ENCODE peak calls at places on chromosome 20, in four cellular contexts. U is WTC11, W is SK-N-SH, I is K562. L is an unnamed sample.

GRCh38 chr20:36435799-36436541 is 105.3 kb upstream of the MYL9 start:
- DNase-seq in W (peak; percentile 88), I (peak; percentile 99), U (peak; percentile 99), L (peak; percentile 50)

GRCh38 chr20:53077373-53078205 is 105.4 kb downstream of the TSHZ2 start:
- DNase-seq in I (no peak), W (no peak), U (no peak), L (peak; percentile 94)

GRCh38 chr20:58374027-58374850 is 14.8 kb upstream of the VAPB start:
- DNase-seq in W (no peak), U (peak; percentile 28), I (peak; percentile 66), L (peak; percentile 53)

GRCh38 chr20:15359056-15359455 is 1021.6 kb upstream of the FLRT3 start:
- DNase-seq in W (no peak), I (no peak), U (no peak), L (no peak)

GRCh38 chr20:57048027-57048869 is 218.2 kb downstream of the BMP7 start:
- DNase-seq in W (peak; percentile 63), U (peak; percentile 76), I (peak; percentile 66), L (peak; percentile 35)

GRCh38 chr20:25484911-25485511 is 77.5 kb downstream of the GINS1 start:
- DNase-seq in W (no peak), I (no peak), U (no peak), L (no peak)

GRCh38 chr20:25258463-25258805 is 10.5 kb downstream of the PYGB start:
- DNase-seq in U (no peak), I (no peak), W (no peak), L (no peak)

GRCh38 chr20:62678553-62678952 is 30.1 kb upstream of the NTSR1 start:
- DNase-seq in W (no peak), U (no peak), I (no peak), L (no peak)

GRCh38 chr20:48933017-48933766 is 11.7 kb downstream of the ARFGEF2 start:
- DNase-seq in W (no peak), I (no peak), U (no peak), L (no peak)

GRCh38 chr20:12722096-12722495 is 286.7 kb upstream of the SPTLC3 start:
- DNase-seq in W (no peak), U (no peak), I (no peak), L (no peak)

GRCh38 chr20:42936482-42936881 is 253.2 kb downstream of the PTPRT start:
- DNase-seq in I (no peak), W (no peak), U (no peak), L (no peak)

GRCh38 chr20:362271-363254 is 15.7 kb downstream of the NRSN2 start:
- DNase-seq in I (peak; percentile 69), U (peak; percentile 57), W (peak; percentile 74), L (peak; percentile 99)

GRCh38 chr20:59640267-59640666 is 35.9 kb downstream of the PHACTR3 start:
- DNase-seq in I (no peak), U (no peak), W (no peak), L (no peak)

GRCh38 chr20:19121463-19121862 is 91.0 kb upstream of the SLC24A3 start:
- DNase-seq in I (no peak), U (no peak), W (no peak), L (no peak)

GRCh38 chr20:46009847-46010246 is 1.1 kb downstream of the MMP9 start:
- DNase-seq in W (no peak), I (no peak), U (no peak), L (no peak)

GRCh38 chr20:46012926-46013825 is 4.5 kb downstream of the MMP9 start:
- DNase-seq in U (no peak), I (no peak), W (peak; percentile 46), L (no peak)

GRCh38 chr20:46007671-46008070 is 1.0 kb upstream of the MMP9 start:
- DNase-seq in W (no peak), U (no peak), I (no peak), L (no peak)

GRCh38 chr20:46011631-46012482 is 3.1 kb downstream of the MMP9 start:
- DNase-seq in U (peak; percentile 100), I (peak; percentile 95), W (peak; percentile 59), L (peak; percentile 46)

DNA sequence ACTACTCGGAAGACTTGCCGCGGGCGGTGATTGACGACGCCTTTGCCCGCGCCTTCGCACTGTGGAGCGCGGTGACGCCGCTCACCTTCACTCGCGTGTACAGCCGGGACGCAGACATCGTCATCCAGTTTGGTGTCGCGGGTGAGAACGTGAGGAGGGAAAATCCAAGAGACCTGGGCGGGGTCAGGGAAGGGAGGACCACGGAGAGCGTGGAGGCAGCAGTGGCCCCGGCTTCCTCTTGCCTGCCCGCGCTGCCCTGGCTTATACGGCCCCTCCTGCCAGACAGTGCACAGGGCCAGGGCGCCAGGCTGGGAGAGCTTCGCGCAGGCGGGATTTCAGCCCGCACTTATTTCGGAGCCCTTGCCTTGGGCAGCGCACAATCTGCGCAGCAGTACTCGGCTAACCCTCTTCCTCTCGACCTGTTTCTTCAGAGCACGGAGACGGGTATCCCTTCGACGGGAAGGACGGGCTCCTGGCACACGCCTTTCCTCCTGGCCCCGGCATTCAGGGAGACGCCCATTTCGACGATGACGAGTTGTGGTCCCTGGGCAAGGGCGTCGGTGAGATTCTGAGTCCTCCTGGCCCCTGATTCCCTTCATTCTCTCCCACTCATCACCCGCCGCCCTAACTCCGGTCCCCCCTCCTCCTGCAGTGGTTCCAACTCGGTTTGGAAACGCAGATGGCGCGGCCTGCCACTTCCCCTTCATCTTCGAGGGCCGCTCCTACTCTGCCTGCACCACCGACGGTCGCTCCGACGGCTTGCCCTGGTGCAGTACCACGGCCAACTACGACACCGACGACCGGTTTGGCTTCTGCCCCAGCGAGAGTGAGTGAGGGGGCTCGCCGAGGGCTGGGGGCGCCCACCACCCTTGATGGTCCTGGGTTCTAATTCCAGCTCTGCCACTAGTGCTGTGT is 2.0 kb downstream of the MMP9 start:
- DNase-seq in W (peak; percentile 75), U (no peak), I (no peak), L (no peak)
- TF ChIP-seq FOXJ3 in W (no peak), U (no peak), I (no peak), L (no peak)

GRCh38 chr20:9573598-9573997 is 59.2 kb downstream of the LAMP5 start:
- DNase-seq in I (no peak), W (peak; percentile 26), U (no peak), L (no peak)

GRCh38 chr20:9576695-9577094 is 62.3 kb downstream of the LAMP5 start:
- DNase-seq in W (no peak), U (no peak), I (no peak), L (no peak)

GRCh38 chr20:9578584-9578983 is 64.2 kb downstream of the LAMP5 start:
- DNase-seq in W (no peak), I (no peak), U (no peak), L (no peak)

GRCh38 chr20:9574182-9574581 is 59.8 kb downstream of the LAMP5 start:
- DNase-seq in I (no peak), W (no peak), U (no peak), L (no peak)

DNA sequence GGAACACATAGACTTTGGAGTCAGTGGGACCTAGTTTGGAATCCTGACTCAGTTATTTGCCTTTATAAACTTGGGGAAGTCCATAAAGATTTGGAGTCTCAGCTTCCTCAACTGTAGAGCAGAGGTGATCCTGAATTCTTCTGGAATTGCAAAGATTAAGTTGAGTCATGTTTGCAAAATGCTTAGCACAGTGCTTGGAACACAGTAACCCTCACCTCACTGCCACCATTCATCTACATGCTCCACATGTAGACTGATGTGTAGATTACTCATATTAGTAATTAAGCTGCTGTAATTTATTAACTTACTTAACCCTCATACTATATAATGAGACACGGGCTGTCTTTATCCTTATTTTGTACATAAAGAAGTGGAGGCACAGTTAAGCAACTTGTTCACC is 61.4 kb downstream of the LAMP5 start:
- DNase-seq in W (no peak), I (no peak), U (no peak), L (no peak)
- TF ChIP-seq FOXJ3 in W (no peak), I (no peak), U (no peak), L (no peak)

GRCh38 chr20:51811514-51811913 is 9.2 kb upstream of the SALL4 start:
- DNase-seq in W (no peak), U (no peak), I (no peak), L (no peak)
- TF ChIP-seq FOXJ3 in W (no peak), U (no peak), I (no peak), L (no peak)

GRCh38 chr20:20500312-20500711 is 132.4 kb downstream of the INSM1 start:
- DNase-seq in W (no peak), U (no peak), I (no peak), L (no peak)
- TF ChIP-seq FOXJ3 in W (no peak), U (no peak), I (no peak), L (no peak)

L was measured in HepG2.